ENCODE peak calls at places on chromosomes 7 and 10, in seven cellular contexts. F is NB4, M is progenitor cell of endocrine pancreas, V is Peyer's patch, T is right lobe of liver, C is nephron progenitor cell, K is WTC11. W is an unnamed sample.

GRCh38 chr10:13707156-13707881 is 120.6 kb downstream of the PRPF18 start:
- DNase-seq in V (no peak), M (peak; percentile 31), T (peak; percentile 82), K (peak; percentile 70), C (peak; percentile 64), F (peak; percentile 58), W (peak; percentile 54)

GRCh38 chr10:101032637-101033201 is 1.7 kb downstream of the SFXN3 start:
- DNase-seq in K (no peak), V (peak; percentile 21), M (no peak), T (no peak), F (peak; percentile 94), C (no peak), W (peak; percentile 71)

GRCh38 chr10:6678211-6678803 is 98.2 kb upstream of the PRKCQ start:
- DNase-seq in K (peak; percentile 70), M (peak; percentile 15), V (peak; percentile 39), F (peak; percentile 54), C (peak; percentile 64), T (peak; percentile 52), W (peak; percentile 71)

GRCh38 chr10:84696610-84697009 is 368.2 kb downstream of the CCSER2 start:
- DNase-seq in M (no peak), V (no peak), C (no peak), T (no peak), K (no peak), F (no peak), W (no peak)

GRCh38 chr10:113297226-113297625 is 255.6 kb upstream of the HABP2 start:
- DNase-seq in F (no peak), K (no peak), M (no peak), V (no peak), T (no peak), C (no peak), W (no peak)

GRCh38 chr7:67805921-67806471 is 809.4 kb downstream of the TYW1 start:
- DNase-seq in F (no peak), M (no peak), K (no peak), T (peak; percentile 45), V (no peak), C (no peak), W (no peak)

GRCh38 chr7:30023524-30023923 is 3.0 kb downstream of the FKBP14 start:
- DNase-seq in M (no peak), T (no peak), K (no peak), V (no peak), C (no peak), F (no peak), W (no peak)

GRCh38 chr7:148727501-148728278 is 29.0 kb downstream of the CUL1 start:
- DNase-seq in M (no peak), F (no peak), C (no peak), V (no peak), T (no peak), K (no peak), W (no peak)

GRCh38 chr7:26813426-26813825 is 51.0 kb downstream of the SKAP2 start:
- DNase-seq in M (no peak), V (no peak), F (no peak), C (peak; percentile 5), T (no peak), K (no peak), W (no peak)

GRCh38 chr7:19023477-19023876 is 94.0 kb downstream of the TWIST1 start:
- DNase-seq in T (no peak), V (no peak), F (no peak), C (no peak), M (no peak), K (no peak), W (no peak)
- TF ChIP-seq CTCF in T (no peak), V (no peak), F (no peak), C (no peak), M (no peak), K (no peak), W (no peak)

DNA sequence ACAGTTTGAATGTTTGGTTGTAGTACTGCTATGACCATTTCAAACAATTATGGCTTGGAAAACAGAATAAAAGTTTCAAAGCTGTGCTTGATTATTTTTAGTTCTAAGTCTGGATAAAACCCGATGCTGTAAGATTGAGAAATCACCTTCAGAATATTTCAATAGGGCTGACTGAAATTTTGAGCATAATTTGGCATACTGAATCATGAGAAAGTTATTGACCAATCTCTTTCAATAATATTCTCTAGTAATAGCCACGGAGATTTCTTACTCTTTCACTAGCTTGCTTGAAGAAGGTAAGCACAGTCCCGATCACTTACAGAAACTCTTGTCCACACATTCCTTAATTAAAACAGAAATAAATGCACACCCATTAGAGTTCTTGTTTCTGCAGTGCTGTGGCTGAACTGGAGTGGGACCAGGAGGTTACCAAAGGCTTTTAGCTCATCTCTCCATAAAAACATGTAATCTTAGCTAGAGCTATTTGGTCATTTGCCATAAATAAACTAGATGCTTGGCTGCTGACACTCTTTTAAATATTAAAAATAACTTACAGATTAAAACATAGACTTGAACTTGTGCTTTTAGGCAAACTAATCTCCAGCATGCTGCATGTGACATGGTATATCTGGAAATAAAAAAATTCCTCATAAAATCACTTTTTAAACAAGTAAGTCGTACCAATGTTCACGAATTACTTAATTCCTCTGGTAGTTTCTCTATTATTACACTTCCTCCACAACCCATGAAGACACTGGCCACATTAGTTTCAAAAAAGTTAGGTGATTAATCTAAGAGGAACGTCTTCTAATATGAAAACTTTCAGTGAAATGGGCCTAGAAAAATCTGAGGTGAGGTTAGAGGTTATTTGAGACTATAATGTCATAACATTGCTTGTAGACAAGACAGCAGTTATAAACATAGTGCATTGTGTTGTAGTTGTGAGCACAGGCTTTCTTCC is 97.7 kb downstream of the AGMO start:
- DNase-seq in F (no peak), K (no peak), T (no peak), V (no peak), M (no peak), C (no peak), W (no peak)
- TF ChIP-seq CTCF in F (no peak), K (no peak), T (no peak), V (no peak), M (no peak), C (no peak), W (no peak)

GRCh38 chr10:106789623-106790022 is 374.9 kb downstream of the SORCS1 start:
- DNase-seq in V (no peak), F (no peak), C (no peak), M (no peak), T (no peak), K (no peak), W (no peak)

DNA sequence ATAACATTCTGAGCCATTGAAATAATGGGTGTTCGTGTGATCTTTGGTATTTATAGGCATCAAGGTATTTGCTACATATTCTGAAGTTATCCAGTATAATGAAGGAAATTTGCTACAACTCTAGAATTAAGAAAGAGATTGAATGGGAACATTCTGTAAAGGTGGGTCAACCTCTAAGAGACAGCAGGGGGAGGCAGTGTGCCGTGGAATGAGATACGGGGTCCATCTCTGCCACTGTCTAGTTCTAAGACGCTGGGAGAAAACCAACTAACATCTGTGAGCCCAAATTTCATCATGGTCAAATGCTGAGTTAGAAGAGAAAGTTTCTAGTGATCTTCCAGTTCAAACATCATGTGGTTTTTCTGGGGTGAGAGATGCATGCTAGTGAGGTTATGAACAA is 368.9 kb downstream of the SORCS1 start:
- DNase-seq in F (peak; percentile 54), K (peak; percentile 48), M (peak; percentile 19), V (no peak), C (peak; percentile 51), T (no peak), W (peak; percentile 33)
- TF ChIP-seq CTCF in F (peak; percentile 42), K (peak; percentile 53), M (peak; percentile 78), V (no peak), C (peak; percentile 70), T (peak; percentile 57), W (peak; percentile 23)

GRCh38 chr7:150385240-150385830 is 6.2 kb downstream of the ZNF775 start:
- DNase-seq in T (no peak), K (peak; percentile 8), V (no peak), C (no peak), F (peak; percentile 86), M (no peak), W (no peak)

GRCh38 chr7:150389532-150389816 is 10.3 kb downstream of the ZNF775 start:
- DNase-seq in C (no peak), V (no peak), M (no peak), K (no peak), T (no peak), F (no peak), W (no peak)

GRCh38 chr7:150390206-150390605 is 11.1 kb downstream of the ZNF775 start:
- DNase-seq in V (no peak), F (no peak), K (no peak), T (no peak), M (no peak), C (no peak), W (no peak)

GRCh38 chr7:150388306-150388705 is 9.2 kb downstream of the ZNF775 start:
- DNase-seq in K (no peak), C (no peak), M (no peak), V (no peak), T (no peak), F (no peak), W (no peak)

DNA sequence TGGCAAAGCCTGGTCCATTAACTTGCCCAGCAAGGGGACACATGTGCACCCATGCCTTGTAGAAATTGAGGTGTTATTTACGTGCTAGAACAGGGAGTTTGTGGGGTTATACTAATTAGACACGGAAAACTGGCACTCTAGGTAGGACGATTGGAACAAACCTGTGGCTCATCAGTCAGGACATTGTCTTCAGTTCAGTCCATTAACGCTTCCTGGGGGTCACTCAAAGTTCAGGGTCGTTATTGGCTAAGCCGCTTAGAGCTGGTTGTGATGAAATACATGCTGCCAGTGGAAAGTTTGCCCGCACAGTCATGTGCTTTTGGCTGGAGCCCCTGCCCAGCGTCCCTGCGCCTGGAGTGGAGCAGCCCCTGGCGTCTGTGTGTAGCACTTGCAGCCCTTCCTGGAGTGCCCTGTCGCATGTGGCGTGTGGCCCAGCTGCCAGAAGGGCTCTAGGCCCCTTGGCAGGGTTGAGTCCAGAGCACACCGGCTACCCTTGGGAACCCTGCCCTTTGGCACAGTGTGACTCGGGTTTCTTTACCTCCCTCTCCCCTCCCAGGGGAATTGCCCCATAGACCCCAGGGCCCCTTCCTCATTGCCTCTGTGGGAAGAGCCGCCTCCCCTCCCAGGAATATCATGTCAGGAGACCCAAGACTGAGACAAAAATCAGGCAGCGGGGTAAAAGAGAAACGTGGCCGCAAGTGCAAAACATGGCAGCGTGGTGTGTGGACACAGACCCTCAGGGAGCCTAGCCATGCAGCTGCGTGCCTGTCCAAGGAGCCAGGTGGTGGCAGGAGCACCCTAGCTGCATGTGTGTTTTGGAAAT is 9.8 kb downstream of the ZNF775 start:
- DNase-seq in F (peak; percentile 100), C (peak; percentile 39), M (no peak), K (no peak), V (no peak), T (peak; percentile 95), W (no peak)
- TF ChIP-seq CTCF in F (peak; percentile 98), C (peak; percentile 36), M (peak; percentile 53), K (no peak), V (no peak), T (peak; percentile 99), W (no peak)

DNA sequence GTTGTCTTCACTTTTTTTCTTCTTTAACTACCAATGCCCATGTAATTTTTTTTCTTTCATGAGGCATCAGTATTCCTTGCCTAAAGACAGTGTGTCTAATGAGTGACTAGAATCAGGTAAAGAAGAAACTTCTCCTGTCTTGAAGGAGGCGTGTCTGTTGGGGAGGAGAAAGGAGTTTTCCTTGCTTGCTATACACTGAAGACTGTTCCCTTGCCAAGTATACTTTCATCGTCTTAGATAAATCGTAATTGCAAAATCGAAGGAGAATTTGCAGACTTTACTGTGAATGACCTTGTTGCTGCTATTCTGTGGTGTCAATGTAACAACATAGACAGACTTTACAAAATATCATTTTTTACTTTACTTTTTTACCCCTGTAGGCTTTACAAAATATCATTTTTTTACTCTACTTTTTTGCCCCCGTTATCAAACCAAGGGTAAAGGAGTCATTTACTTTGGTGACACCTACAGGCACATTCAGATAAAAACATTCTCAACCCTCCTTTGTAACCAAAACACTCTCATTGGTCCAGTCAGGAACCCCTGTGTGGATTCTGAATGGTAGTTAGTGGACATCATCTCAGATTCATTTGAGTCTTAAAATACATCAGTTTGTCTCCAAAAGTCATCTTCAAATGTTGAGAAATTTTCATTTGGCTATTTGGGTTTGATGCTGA is 232.4 kb downstream of the AHR start:
- DNase-seq in V (no peak), C (no peak), F (peak; percentile 49), K (no peak), M (no peak), T (no peak), W (no peak)
- TF ChIP-seq CTCF in V (no peak), C (no peak), F (peak; percentile 28), K (no peak), M (peak; percentile 31), T (peak; percentile 58), W (no peak)

W was measured in glutamatergic neuron.